ENCODE peak calls at places on chromosomes 7 and 10, in eight cellular contexts. T, R, B, J, G, Y, O and E are unnamed samples.
A peak's percentile ranks its signal among the peaks of the same experiment; 100 is the strongest.

GRCh38 chr10:27388761-27389399 is 115.2 kb upstream of the RAB18 start:
- DNase-seq in T (no peak), R (no peak), B (no peak), J (no peak), G (no peak), Y (no peak), O (no peak), E (no peak)

GRCh38 chr7:130910949-130911944 is 177.2 kb upstream of the KLF14 start:
- DNase-seq in T (peak; percentile 77), R (peak; percentile 76), B (peak; percentile 63), J (no peak), G (no peak), Y (peak; percentile 65), O (no peak), E (no peak)

GRCh38 chr10:84567133-84567532 is 238.7 kb downstream of the CCSER2 start:
- DNase-seq in T (no peak), R (no peak), B (no peak), J (no peak), G (no peak), Y (no peak), O (no peak), E (no peak)

GRCh38 chr10:100637785-100638184 is 102.0 kb downstream of the HIF1AN start:
- DNase-seq in T (no peak), R (peak; percentile 88), B (no peak), J (no peak), G (peak; percentile 87), Y (no peak), O (peak; percentile 82), E (no peak)

GRCh38 chr10:123995461-123996131 is 97.8 kb downstream of the CHST15 start:
- DNase-seq in T (peak; percentile 90), R (peak; percentile 81), B (peak; percentile 66), J (peak; percentile 77), G (peak; percentile 75), Y (peak; percentile 91), O (peak; percentile 98), E (peak; percentile 78)

GRCh38 chr10:91190388-91190870 is 30.0 kb upstream of the PCGF5 start:
- DNase-seq in T (peak; percentile 26), R (no peak), B (peak; percentile 78), J (no peak), G (no peak), Y (no peak), O (peak; percentile 87), E (no peak)

GRCh38 chr10:74558403-74558802 is 268.0 kb upstream of the KAT6B start:
- DNase-seq in T (no peak), R (no peak), B (no peak), J (no peak), G (no peak), Y (no peak), O (no peak), E (no peak)

GRCh38 chr10:45655219-45655618 is 17.4 kb downstream of the ZFAND4 start:
- DNase-seq in T (no peak), R (no peak), B (no peak), J (no peak), G (no peak), Y (no peak), O (no peak), E (no peak)

GRCh38 chr7:37089972-37090371 is 358.7 kb downstream of the ELMO1 start:
- DNase-seq in T (peak; percentile 47), R (no peak), B (no peak), J (no peak), G (no peak), Y (peak; percentile 28), O (no peak), E (no peak)

GRCh38 chr10:15237351-15237750 is 68.9 kb upstream of the NMT2 start:
- DNase-seq in T (peak; percentile 78), R (peak; percentile 49), B (peak; percentile 54), J (no peak), G (no peak), Y (peak; percentile 34), O (no peak), E (no peak)

GRCh38 chr7:114901771-114902170 is 20.1 kb upstream of the MDFIC start:
- DNase-seq in T (peak; percentile 14), R (no peak), B (peak; percentile 26), J (no peak), G (no peak), Y (peak; percentile 84), O (no peak), E (no peak)

GRCh38 chr7:128888039-128888755 is 22.3 kb downstream of the KCP start:
- DNase-seq in T (no peak), R (no peak), B (no peak), J (no peak), G (no peak), Y (no peak), O (no peak), E (no peak)

GRCh38 chr10:71981024-71981867 is 17.1 kb downstream of the CHST3 start:
- DNase-seq in T (no peak), R (no peak), B (no peak), J (no peak), G (no peak), Y (peak; percentile 60), O (peak; percentile 95), E (no peak)

GRCh38 chr7:99731638-99732374 is 3.2 kb downstream of the CYP3A7 start:
- DNase-seq in T (no peak), R (no peak), B (no peak), J (no peak), G (no peak), Y (no peak), O (no peak), E (no peak)

GRCh38 chr10:75034714-75035258 is 76.7 kb upstream of the SAMD8 start:
- DNase-seq in T (no peak), R (peak; percentile 23), B (no peak), J (no peak), G (no peak), Y (no peak), O (peak; percentile 51), E (no peak)

GRCh38 chr10:95277201-95277570 is 13.6 kb downstream of the PDLIM1 start:
- DNase-seq in T (no peak), R (no peak), B (no peak), J (no peak), G (peak; percentile 23), Y (no peak), O (no peak), E (no peak)

GRCh38 chr10:132685921-132686680 is 99.8 kb downstream of the NKX6-2 start:
- DNase-seq in T (no peak), R (no peak), B (no peak), J (no peak), G (no peak), Y (no peak), O (peak; percentile 73), E (no peak)

GRCh38 chr7:96266580-96266979 is 55.3 kb downstream of the SLC25A13 start:
- DNase-seq in T (no peak), R (no peak), B (no peak), J (no peak), G (no peak), Y (no peak), O (no peak), E (no peak)

GRCh38 chr7:105719395-105719794 is 138.1 kb upstream of the EFCAB10 start:
- DNase-seq in T (no peak), R (peak; percentile 35), B (no peak), J (no peak), G (no peak), Y (no peak), O (no peak), E (no peak)
- H2AFZ ChIP-seq in T (no peak overlapping the region), R (no peak overlapping the region), B (no peak overlapping the region), J (no peak overlapping the region), G (no peak overlapping the region), Y (no peak overlapping the region), O (no peak overlapping the region), E (no peak overlapping the region)

GRCh38 chr7:43105521-43106120 is 6.8 kb upstream of the HECW1 start:
- DNase-seq in T (no peak), R (no peak), B (peak; percentile 15), J (no peak), G (no peak), Y (no peak), O (no peak), E (no peak)
- H2AFZ ChIP-seq in T (no peak overlapping the region), R (no peak overlapping the region), B (no peak overlapping the region), J (no peak overlapping the region), G (no peak overlapping the region), Y (no peak overlapping the region), O (no peak overlapping the region), E (no peak overlapping the region)

GRCh38 chr10:97640174-97640867 is at the start of gene PI4K2A:
- DNase-seq in T (peak; percentile 99), R (peak; percentile 100), B (peak; percentile 99), J (peak; percentile 100), G (peak; percentile 98), Y (peak; percentile 99), O (peak; percentile 99), E (peak; percentile 99)
- H2AFZ ChIP-seq in T (peak within 1 kb of the TSS; percentile 83), R (no peak within 1 kb of the TSS), B (peak within 1 kb of the TSS; percentile 89), J (peak within 1 kb of the TSS; percentile 67), G (peak within 1 kb of the TSS; percentile 89), Y (peak within 1 kb of the TSS; percentile 74), O (peak within 1 kb of the TSS; percentile 71), E (peak within 1 kb of the TSS; percentile 85)

GRCh38 chr7:112207106-112207592 is 654 bp downstream of the ZNF277 start:
- DNase-seq in T (peak; percentile 36), R (no peak), B (no peak), J (peak; percentile 54), G (no peak), Y (peak; percentile 13), O (peak; percentile 80), E (peak; percentile 12)
- H2AFZ ChIP-seq in T (no peak overlapping the region), R (peak overlapping the region; percentile 77), B (peak overlapping the region; percentile 95), J (peak overlapping the region; percentile 89), G (no peak overlapping the region), Y (peak overlapping the region; percentile 98), O (peak overlapping the region; percentile 100), E (peak overlapping the region; percentile 67)

GRCh38 chr7:141920281-141920680 is 4.1 kb downstream of the OR9A4 start:
- DNase-seq in T (no peak), R (no peak), B (no peak), J (no peak), G (no peak), Y (peak; percentile 82), O (no peak), E (no peak)

GRCh38 chr7:141915565-141915964 is 634 bp upstream of the OR9A4 start:
- DNase-seq in T (no peak), R (peak; percentile 12), B (no peak), J (peak; percentile 54), G (no peak), Y (peak; percentile 97), O (no peak), E (no peak)

GRCh38 chr7:141916099-141916498 is at the start of gene OR9A4:
- DNase-seq in T (no peak), R (no peak), B (no peak), J (no peak), G (no peak), Y (no peak), O (no peak), E (no peak)
- H2AFZ ChIP-seq in T (no peak within 1 kb of the TSS), R (no peak within 1 kb of the TSS), B (no peak within 1 kb of the TSS), J (no peak within 1 kb of the TSS), G (no peak within 1 kb of the TSS), Y (no peak within 1 kb of the TSS), O (no peak within 1 kb of the TSS), E (no peak within 1 kb of the TSS)

DNA sequence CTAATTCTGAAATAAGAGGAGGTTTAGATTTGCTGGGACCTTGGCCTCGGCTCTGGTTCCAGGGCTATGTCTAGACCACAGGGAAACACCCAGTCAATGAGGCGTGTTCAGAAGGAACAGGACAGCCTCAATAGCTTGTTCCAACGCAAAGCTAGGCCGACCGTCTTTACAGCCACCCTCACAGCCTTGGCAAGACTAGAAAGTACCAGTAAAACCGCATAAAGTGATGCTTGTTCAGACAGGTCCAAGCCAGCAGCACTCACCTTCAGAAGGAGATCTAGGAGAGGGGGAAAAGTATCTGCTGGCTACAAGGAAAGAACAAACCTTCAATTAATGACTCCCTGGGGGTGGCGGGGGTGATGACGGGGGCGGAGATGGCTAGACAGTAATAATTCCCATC is 50.1 kb upstream of the LMTK2 start:
- DNase-seq in T (no peak), R (no peak), B (no peak), J (no peak), G (no peak), Y (peak; percentile 97), O (no peak), E (no peak)
- H2AFZ ChIP-seq in T (no peak overlapping the region), R (peak overlapping the region; percentile 47), B (peak overlapping the region; percentile 58), J (no peak overlapping the region), G (peak overlapping the region; percentile 53), Y (peak overlapping the region; percentile 57), O (no peak overlapping the region), E (no peak overlapping the region)